ENCODE peak calls at places on chromosomes 3 and 15, in four cellular contexts. F is K562, Q is Panc1, X is HepG2. Z is an unnamed sample.

GRCh38 chr3:110810356-110810755 is 261.3 kb upstream of the NECTIN3 start:
- DNase-seq in Q (no peak), X (no peak), F (no peak), Z (no peak)

GRCh38 chr3:159148466-159148865 is 346.6 kb downstream of the MFSD1 start:
- DNase-seq in X (no peak), Q (no peak), F (no peak), Z (no peak)

GRCh38 chr3:4680227-4680691 is 187.1 kb downstream of the ITPR1 start:
- DNase-seq in Q (no peak), X (no peak), F (no peak), Z (no peak)

GRCh38 chr3:113212155-113212844 is 943 bp downstream of the BOC start:
- DNase-seq in Q (no peak), X (no peak), F (no peak), Z (no peak)

GRCh38 chr3:184305577-184305976 is 6.5 kb downstream of the PSMD2 start:
- DNase-seq in F (peak; percentile 21), X (no peak), Q (no peak), Z (no peak)

GRCh38 chr15:96585634-96586386 is 255.3 kb downstream of the NR2F2 start:
- DNase-seq in F (peak; percentile 21), Q (no peak), X (no peak), Z (no peak)

GRCh38 chr3:170204023-170204472 is 18.2 kb upstream of the PRKCI start:
- DNase-seq in Q (no peak), X (peak; percentile 60), F (no peak), Z (no peak)

GRCh38 chr15:99845009-99845408 is 111.8 kb upstream of the LYSMD4 start:
- DNase-seq in Q (no peak), X (no peak), F (no peak), Z (no peak)

GRCh38 chr3:11651477-11651876 is 7.8 kb upstream of the VGLL4 start:
- DNase-seq in F (no peak), Q (no peak), X (no peak), Z (no peak)

GRCh38 chr3:131107637-131108433 is 81.2 kb downstream of the NEK11 start:
- DNase-seq in F (no peak), X (peak; percentile 60), Q (peak; percentile 48), Z (no peak)

GRCh38 chr3:79368403-79368802 is 399.4 kb downstream of the ROBO1 start:
- DNase-seq in Q (no peak), X (no peak), F (no peak), Z (no peak)

GRCh38 chr15:74384566-74385441 is 17.4 kb upstream of the CYP11A1 start:
- DNase-seq in X (no peak), Q (no peak), F (no peak), Z (no peak)

GRCh38 chr15:92839696-92840095 is 60.4 kb upstream of the CHD2 start:
- DNase-seq in Q (no peak), F (no peak), X (no peak), Z (no peak)

GRCh38 chr15:101277943-101278564 is 769 bp upstream of the SELENOS start:
- DNase-seq in F (peak; percentile 46), Q (no peak), X (no peak), Z (no peak)

GRCh38 chr3:141415959-141416358 is 47.7 kb downstream of the ZBTB38 start:
- DNase-seq in Q (no peak), X (no peak), F (no peak), Z (no peak)

GRCh38 chr3:11803977-11804903 is 42.4 kb downstream of the TAMM41 start:
- DNase-seq in X (peak; percentile 51), F (peak; percentile 56), Q (peak; percentile 18), Z (peak; percentile 35)

GRCh38 chr3:106811376-106811775 is 565.9 kb upstream of the CCDC54 start:
- DNase-seq in F (no peak), Q (no peak), X (no peak), Z (no peak)

GRCh38 chr3:57980416-57980815 is 27.8 kb upstream of the FLNB start:
- DNase-seq in F (no peak), X (no peak), Q (no peak), Z (no peak)

GRCh38 chr3:98532709-98533571 is 1.2 kb downstream of the GPR15 start:
- DNase-seq in F (no peak), X (no peak), Q (no peak), Z (no peak)

GRCh38 chr3:53003320-53003719 is 42.6 kb downstream of the SFMBT1 start:
- DNase-seq in X (no peak), Q (no peak), F (no peak), Z (no peak)

GRCh38 chr3:104610730-104611652 is 755.7 kb upstream of the ALCAM start:
- DNase-seq in X (no peak), Q (no peak), F (no peak), Z (no peak)

GRCh38 chr3:45453887-45454286 is 65.5 kb downstream of the LARS2 start:
- DNase-seq in F (peak; percentile 28), Q (no peak), X (no peak), Z (no peak)

GRCh38 chr3:58336135-58336882 is 3.6 kb downstream of the PXK start:
- DNase-seq in F (no peak), Q (no peak), X (no peak), Z (no peak)

GRCh38 chr3:111681705-111682426 is 86.7 kb upstream of the ZBED2 start:
- DNase-seq in X (peak; percentile 59), Q (no peak), F (no peak), Z (no peak)

GRCh38 chr3:146390967-146391366 is 78.4 kb downstream of the PLSCR2 start:
- DNase-seq in F (no peak), Q (no peak), X (no peak), Z (no peak)
- H3K27ac ChIP-seq in F (no peak overlapping the region), Q (no peak overlapping the region), X (no peak overlapping the region), Z (no peak overlapping the region)

DNA sequence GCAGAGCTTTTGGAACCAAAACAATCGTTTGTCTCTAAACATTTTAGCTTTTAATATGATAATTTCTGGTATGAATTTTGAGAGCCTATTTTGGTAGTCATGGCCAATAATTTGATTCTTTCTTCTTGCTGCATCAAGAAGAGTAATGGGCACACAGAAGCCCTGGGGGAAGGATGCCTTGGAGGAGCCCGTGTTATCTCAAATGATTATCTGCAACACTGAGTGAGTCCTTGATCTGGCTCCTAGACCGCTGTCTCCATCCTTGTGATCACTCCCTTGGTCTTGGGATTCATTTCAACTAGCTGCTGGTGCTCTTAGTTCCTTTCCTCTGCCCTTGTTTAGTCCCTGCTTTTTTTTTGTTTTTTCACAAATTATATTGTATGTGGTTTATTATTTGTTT is 77.9 kb upstream of the CCNL1 start:
- DNase-seq in F (no peak), X (no peak), Q (no peak), Z (no peak)
- TF ChIP-seq TCF7L2 in F (no peak), X (no peak), Q (no peak), Z (no peak)

GRCh38 chr15:98322551-98322950 is 325.8 kb upstream of the IGF1R start:
- DNase-seq in F (no peak), Q (no peak), X (no peak), Z (no peak)
- H3K27ac ChIP-seq in F (no peak overlapping the region), Q (no peak overlapping the region), X (no peak overlapping the region), Z (no peak overlapping the region)

GRCh38 chr3:7280318-7280717 is 419.4 kb downstream of the GRM7 start:
- DNase-seq in F (no peak), X (no peak), Q (no peak), Z (no peak)
- TF ChIP-seq TCF7L2 in F (no peak), X (no peak), Q (no peak), Z (no peak)